ENCODE peak calls at places on chromosome 5, in six cellular contexts. A is A549, H is fibroblast of lung, N is HepG2, L is heart left ventricle, C is tibial nerve. O is an unnamed sample.

GRCh38 chr5:165602529-165602928 is 2097.1 kb downstream of the MAT2B start:
- DNase-seq in A (no peak), H (no peak), N (no peak), L (no peak), C (no peak), O (no peak)

GRCh38 chr5:98989723-98990122 is 60.9 kb upstream of the CHD1 start:
- DNase-seq in A (no peak), H (no peak), N (no peak), L (no peak), C (no peak), O (no peak)

GRCh38 chr5:59062986-59063683 is 480.3 kb downstream of the RAB3C start:
- DNase-seq in A (peak; percentile 35), H (peak; percentile 81), N (peak; percentile 68), L (no peak), C (no peak), O (no peak)

GRCh38 chr5:152529456-152529855 is 124.4 kb upstream of the NMUR2 start:
- DNase-seq in A (no peak), H (no peak), N (no peak), L (no peak), C (no peak), O (no peak)

GRCh38 chr5:21680196-21680595 is 1172.9 kb downstream of the CDH12 start:
- DNase-seq in A (no peak), H (peak; percentile 96), N (no peak), L (no peak), C (no peak), O (no peak)

GRCh38 chr5:126976520-126977172 is 53.7 kb downstream of the MARCHF3 start:
- DNase-seq in A (no peak), H (no peak), N (no peak), L (no peak), C (no peak), O (no peak)

GRCh38 chr5:28779161-28779754 is 1740.9 kb upstream of the CDH9 start:
- DNase-seq in A (peak; percentile 5), H (peak; percentile 0), N (no peak), L (no peak), C (no peak), O (no peak)

GRCh38 chr5:111859533-111860270 is 102.7 kb upstream of the NREP start:
- DNase-seq in A (no peak), H (peak; percentile 87), N (no peak), L (no peak), C (no peak), O (no peak)

GRCh38 chr5:52727568-52727967 is 60.1 kb upstream of the ITGA1 start:
- DNase-seq in A (no peak), H (peak; percentile 48), N (no peak), L (no peak), C (no peak), O (no peak)

GRCh38 chr5:160369990-160370712 is at the start of gene C1QTNF2:
- DNase-seq in A (peak; percentile 56), H (peak; percentile 78), N (no peak), L (peak; percentile 79), C (no peak), O (no peak)

GRCh38 chr5:132887326-132887725 is 13.9 kb downstream of the LEAP2 start:
- DNase-seq in A (no peak), H (no peak), N (no peak), L (no peak), C (no peak), O (no peak)

GRCh38 chr5:133387621-133388020 is 224.7 kb downstream of the FSTL4 start:
- DNase-seq in A (no peak), H (no peak), N (no peak), L (no peak), C (no peak), O (no peak)

GRCh38 chr5:74173260-74173659 is 467.3 kb downstream of the ENC1 start:
- DNase-seq in A (no peak), H (peak; percentile 79), N (no peak), L (no peak), C (no peak), O (no peak)

GRCh38 chr5:177609076-177610059 is 9.4 kb downstream of the B4GALT7 start:
- DNase-seq in A (no peak), H (no peak), N (no peak), L (no peak), C (no peak), O (no peak)

GRCh38 chr5:57172466-57172961 is 1.3 kb upstream of the GPBP1 start:
- DNase-seq in A (no peak), H (peak; percentile 21), N (no peak), L (no peak), C (no peak), O (no peak)

GRCh38 chr5:11182441-11183080 is 421.5 kb upstream of the DAP start:
- DNase-seq in A (peak; percentile 20), H (peak; percentile 57), N (peak; percentile 23), L (no peak), C (no peak), O (no peak)

GRCh38 chr5:31470608-31471007 is 61.3 kb downstream of the DROSHA start:
- DNase-seq in A (no peak), H (peak; percentile 68), N (no peak), L (peak; percentile 66), C (peak; percentile 20), O (no peak)

GRCh38 chr5:154368041-154368800 is 77.6 kb upstream of the SAP30L start:
- DNase-seq in A (peak; percentile 89), H (peak; percentile 97), N (peak; percentile 74), L (no peak), C (no peak), O (peak; percentile 71)

GRCh38 chr5:180135967-180136641 is 64.5 kb upstream of the RNF130 start:
- DNase-seq in A (no peak), H (no peak), N (no peak), L (peak; percentile 60), C (no peak), O (no peak)

GRCh38 chr5:55308254-55308836 is 556 bp downstream of the MTREX start:
- DNase-seq in A (peak; percentile 46), H (peak; percentile 26), N (peak; percentile 4), L (no peak), C (no peak), O (no peak)

GRCh38 chr5:36728697-36729543 is 122.5 kb downstream of the SLC1A3 start:
- DNase-seq in A (peak; percentile 57), H (peak; percentile 56), N (peak; percentile 65), L (no peak), C (no peak), O (no peak)

GRCh38 chr5:173395257-173395932 is 67.2 kb upstream of the STC2 start:
- DNase-seq in A (peak; percentile 18), H (peak; percentile 60), N (peak; percentile 16), L (no peak), C (no peak), O (no peak)

GRCh38 chr5:125348221-125348692 is 601.8 kb upstream of the ZNF608 start:
- DNase-seq in A (no peak), H (peak; percentile 33), N (no peak), L (no peak), C (peak; percentile 15), O (no peak)

GRCh38 chr5:102713278-102713677 is 41.8 kb upstream of the PAM start:
- DNase-seq in A (no peak), H (no peak), N (no peak), L (no peak), C (no peak), O (no peak)

GRCh38 chr5:38382898-38383297 is 124.5 kb downstream of the EGFLAM start:
- DNase-seq in A (peak; percentile 72), H (peak; percentile 50), N (peak; percentile 85), L (no peak), C (peak; percentile 37), O (peak; percentile 55)

GRCh38 chr5:40446910-40447309 is 232.8 kb upstream of the PTGER4 start:
- DNase-seq in A (peak; percentile 63), H (peak; percentile 61), N (peak; percentile 73), L (no peak), C (no peak), O (no peak)

GRCh38 chr5:40041452-40041851 is 616.7 kb upstream of the DAB2 start:
- DNase-seq in A (no peak), H (no peak), N (no peak), L (no peak), C (no peak), O (no peak)

GRCh38 chr5:2708751-2709150 is 42.7 kb downstream of the IRX2 start:
- DNase-seq in A (no peak), H (no peak), N (no peak), L (no peak), C (no peak), O (no peak)

GRCh38 chr5:151062405-151063135 is 18.3 kb downstream of the TNIP1 start:
- DNase-seq in A (no peak), H (no peak), N (no peak), L (no peak), C (no peak), O (no peak)
- H3K4me1 ChIP-seq in A (peaks cover 58% of the 10 kb centered on the region), H (peaks cover 26% of the 10 kb centered on the region), N (peaks cover 17% of the 10 kb centered on the region), L (peaks cover 88% of the 10 kb centered on the region), C (peaks cover 57% of the 10 kb centered on the region), O (no peaks in the 10 kb centered on the region)

GRCh38 chr5:95962785-95963184 is 1.1 kb upstream of the ELL2 start:
- DNase-seq in A (no peak), H (no peak), N (peak; percentile 77), L (no peak), C (no peak), O (no peak)
- H3K27ac ChIP-seq in A (peak overlapping the region; percentile 95), H (peak overlapping the region; percentile 96), N (peak overlapping the region; percentile 89), L (peak overlapping the region; percentile 98), C (peak overlapping the region; percentile 98), O (peak overlapping the region; percentile 99)

DNA sequence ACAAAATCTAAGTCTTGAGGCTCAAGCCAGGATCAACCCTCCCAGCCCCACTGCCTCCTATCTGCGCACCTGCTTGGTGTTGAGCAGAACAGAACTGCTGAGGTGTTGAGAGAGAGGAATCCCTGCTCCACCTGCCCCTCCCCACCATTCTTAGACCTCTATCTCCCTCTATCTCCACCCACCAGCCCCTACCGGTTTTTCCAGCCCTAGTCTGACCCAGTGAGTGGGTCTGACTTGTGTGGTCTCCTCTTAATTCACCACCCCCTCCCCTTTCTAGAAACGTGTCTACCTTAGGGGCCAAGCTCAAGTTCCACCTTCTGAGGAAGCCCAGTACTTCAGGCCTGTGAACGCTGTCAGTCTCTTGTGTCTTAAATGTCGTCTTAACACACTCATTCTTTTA is 93.7 kb downstream of the ARHGAP26 start:
- DNase-seq in A (no peak), H (no peak), N (no peak), L (no peak), C (no peak), O (no peak)
- H3K4me1 ChIP-seq in A (peaks cover 35% of the 10 kb centered on the region), H (no peaks in the 10 kb centered on the region), N (peaks cover 29% of the 10 kb centered on the region), L (peaks cover 82% of the 10 kb centered on the region), C (peaks cover 50% of the 10 kb centered on the region), O (peaks cover 6% of the 10 kb centered on the region)

DNA sequence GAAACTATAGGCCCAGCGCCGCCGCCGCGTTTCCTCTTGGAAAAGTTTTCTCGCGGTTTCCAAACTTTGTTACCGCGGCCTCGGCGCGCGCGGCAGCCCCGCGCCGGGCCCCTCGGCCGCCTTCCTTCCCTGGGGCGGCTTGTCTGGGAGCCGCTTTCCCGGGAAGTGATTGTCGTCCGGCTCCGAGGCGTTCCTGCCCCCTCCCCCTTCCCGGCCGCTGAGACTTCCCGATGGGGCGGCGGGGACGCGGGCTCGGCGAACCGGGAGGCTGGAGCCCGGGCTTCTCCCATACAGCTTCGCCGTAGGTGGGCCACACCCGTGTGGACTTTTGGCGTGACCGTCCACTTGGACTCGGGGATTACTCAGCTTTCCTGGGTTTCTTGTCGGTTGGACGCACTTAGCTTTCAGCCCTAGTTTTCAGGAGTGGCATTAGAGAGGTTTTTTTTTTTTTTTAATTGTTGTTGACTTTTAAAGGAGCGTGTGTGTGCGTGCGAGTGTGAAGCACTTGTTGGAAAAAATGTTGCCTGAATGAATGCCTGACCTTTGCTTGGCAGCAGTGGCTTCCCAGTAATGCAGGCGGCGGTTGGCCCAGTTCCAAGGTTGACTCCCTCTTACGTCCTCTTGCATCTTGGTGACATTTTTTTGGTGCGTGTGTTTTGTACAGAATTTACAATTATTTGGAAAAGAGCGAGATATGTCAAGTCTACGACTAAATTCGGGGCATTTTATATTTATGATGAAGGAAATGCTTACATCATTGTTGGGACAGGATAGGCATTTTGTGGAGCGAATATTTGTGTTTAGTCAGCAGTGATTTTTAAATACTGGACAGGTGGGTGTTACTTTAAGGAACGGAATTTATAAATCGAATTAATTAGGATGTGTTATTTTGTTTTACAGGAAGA is 821 bp downstream of the CTNNA1 start:
- DNase-seq in A (peak; percentile 70), H (peak; percentile 88), N (peak; percentile 89), L (peak; percentile 94), C (peak; percentile 95), O (peak; percentile 92)
- H3K27ac ChIP-seq in A (peak overlapping the region; percentile 97), H (peak overlapping the region; percentile 93), N (peak overlapping the region; percentile 91), L (peak overlapping the region; percentile 100), C (peak overlapping the region; percentile 99), O (peak overlapping the region; percentile 99)